ENCODE peak calls at places on chromosomes 7 and 10, in eight cellular contexts. K is GF-D8; M is left kidney; F is activated naive CD8-positive, alpha-beta T cell treated with anti-CD3 and anti-CD28 coated beads, Interleukin-2, amount 10 ng/mL, durations not matched to agents 7 days and 5 days; I is RKO; N is astrocyte of the cerebellum; O is activated T-helper 1 cell treated with Interleukin-2 at 50 U/mL for 16 hours; R is iris pigment epithelial cell. W is an unnamed sample.

GRCh38 chr10:110141185-110141584 is 66.2 kb upstream of the MXI1 start:
- DNase-seq in I (peak), R (peak), M (no peak), K (peak), N (no peak), O (no peak), F (no peak), W (no peak)

GRCh38 chr10:131630772-131631258 is 270.0 kb upstream of the PPP2R2D start:
- DNase-seq in O (no peak), R (no peak), M (no peak), F (no peak), K (no peak), N (no peak), I (no peak), W (no peak)

GRCh38 chr10:112950714-112951348 is 784 bp downstream of the TCF7L2 start:
- DNase-seq in K (no peak), I (peak), N (no peak), F (peak), O (no peak), M (peak), R (peak), W (no peak)

GRCh38 chr10:1104971-1105370 is 48.8 kb downstream of the WDR37 start:
- DNase-seq in R (no peak), K (no peak), M (no peak), O (no peak), N (no peak), F (no peak), I (no peak), W (no peak)

GRCh38 chr10:49327036-49327813 is 28.3 kb downstream of the C10orf71 start:
- DNase-seq in N (no peak), O (no peak), M (no peak), F (no peak), K (no peak), R (no peak), I (no peak), W (no peak)

GRCh38 chr7:148261996-148262688 is 328.4 kb upstream of the C7orf33 start:
- DNase-seq in R (no peak), K (no peak), I (no peak), M (peak), F (no peak), N (no peak), O (no peak), W (no peak)

GRCh38 chr7:110675383-110676103 is 415.4 kb upstream of the LRRN3 start:
- DNase-seq in F (no peak), R (no peak), I (no peak), K (no peak), O (no peak), M (no peak), N (no peak), W (no peak)

GRCh38 chr10:78707745-78708144 is 361.0 kb upstream of the ZMIZ1 start:
- DNase-seq in I (no peak), K (no peak), R (no peak), O (no peak), N (no peak), M (no peak), F (no peak), W (no peak)

GRCh38 chr7:114175140-114175539 is 239.5 kb upstream of the FOXP2 start:
- DNase-seq in K (no peak), F (no peak), O (no peak), M (no peak), R (peak), N (no peak), I (peak), W (no peak)

GRCh38 chr10:72622271-72622670 is 3.6 kb downstream of the MICU1 start:
- DNase-seq in K (no peak), R (no peak), I (no peak), F (no peak), N (no peak), M (no peak), O (no peak), W (no peak)

GRCh38 chr10:93678805-93679587 is 23.4 kb downstream of the FRA10AC1 start:
- DNase-seq in I (no peak), K (no peak), O (no peak), M (no peak), N (no peak), R (no peak), F (no peak), W (no peak)

GRCh38 chr7:27873981-27874957 is 134.3 kb downstream of the TAX1BP1 start:
- DNase-seq in M (peak), K (no peak), I (no peak), R (peak), N (no peak), F (no peak), O (no peak), W (no peak)

GRCh38 chr10:27446091-27446918 is 57.8 kb upstream of the RAB18 start:
- DNase-seq in O (no peak), K (peak), F (no peak), N (no peak), I (peak), R (peak), M (peak), W (no peak)

GRCh38 chr10:15209827-15210509 is 41.5 kb upstream of the NMT2 start:
- DNase-seq in I (peak), F (peak), O (peak), R (peak), N (peak), M (peak), K (peak), W (peak)

GRCh38 chr7:88391247-88391646 is 84.6 kb upstream of the STEAP4 start:
- DNase-seq in K (no peak), N (no peak), I (no peak), F (no peak), O (no peak), R (no peak), M (no peak), W (no peak)

GRCh38 chr10:99358101-99358500 is 28.9 kb downstream of the CNNM1 start:
- DNase-seq in K (no peak), I (no peak), M (peak), O (no peak), N (no peak), F (no peak), R (no peak), W (no peak)